ENCODE peak calls at places on chromosomes 6 and 20, in five cellular contexts. One of them, this sample, is unnamed.

GRCh38 chr6:6230286-6230685 is 90.2 kb downstream of the F13A1 start:
- DNase-seq in Peyer's patch: peak
- DNase-seq in nephron progenitor cell: no peak
- DNase-seq in HepG2: peak
- DNase-seq in heart right ventricle: no peak
- DNase-seq in this sample: no peak

GRCh38 chr20:22984611-22985010 is 50.5 kb upstream of the SSTR4 start:
- DNase-seq in Peyer's patch: no peak
- DNase-seq in nephron progenitor cell: no peak
- DNase-seq in HepG2: no peak
- DNase-seq in heart right ventricle: no peak
- DNase-seq in this sample: no peak

GRCh38 chr20:44203161-44203560 is 7.4 kb downstream of the OSER1 start:
- DNase-seq in Peyer's patch: no peak
- DNase-seq in nephron progenitor cell: no peak
- DNase-seq in HepG2: no peak
- DNase-seq in heart right ventricle: peak
- DNase-seq in this sample: no peak

GRCh38 chr6:129828229-129828628 is 32.9 kb downstream of the TMEM244 start:
- DNase-seq in Peyer's patch: no peak
- DNase-seq in nephron progenitor cell: no peak
- DNase-seq in HepG2: no peak
- DNase-seq in heart right ventricle: no peak
- DNase-seq in this sample: no peak

GRCh38 chr20:38723069-38723981 is 961 bp upstream of the SLC32A1 start:
- DNase-seq in Peyer's patch: no peak
- DNase-seq in nephron progenitor cell: peak
- DNase-seq in HepG2: no peak
- DNase-seq in heart right ventricle: no peak
- DNase-seq in this sample: peak

GRCh38 chr6:17431581-17431980 is 38.2 kb downstream of the CAP2 start:
- DNase-seq in Peyer's patch: no peak
- DNase-seq in nephron progenitor cell: no peak
- DNase-seq in HepG2: peak
- DNase-seq in heart right ventricle: no peak
- DNase-seq in this sample: no peak

GRCh38 chr6:44356432-44356950 is 14.0 kb downstream of the SPATS1 start:
- DNase-seq in Peyer's patch: no peak
- DNase-seq in nephron progenitor cell: no peak
- DNase-seq in HepG2: no peak
- DNase-seq in heart right ventricle: no peak
- DNase-seq in this sample: no peak

GRCh38 chr6:33772902-33773472 is 15.9 kb downstream of the LEMD2 start:
- DNase-seq in Peyer's patch: no peak
- DNase-seq in nephron progenitor cell: no peak
- DNase-seq in HepG2: no peak
- DNase-seq in heart right ventricle: no peak
- DNase-seq in this sample: no peak

GRCh38 chr6:134267917-134268361 is 50.0 kb downstream of the SGK1 start:
- DNase-seq in Peyer's patch: no peak
- DNase-seq in nephron progenitor cell: peak
- DNase-seq in HepG2: peak
- DNase-seq in heart right ventricle: peak
- DNase-seq in this sample: no peak

GRCh38 chr6:125189494-125189893 is 35.9 kb downstream of the TPD52L1 start:
- DNase-seq in Peyer's patch: no peak
- DNase-seq in nephron progenitor cell: no peak
- DNase-seq in HepG2: no peak
- DNase-seq in heart right ventricle: no peak
- DNase-seq in this sample: no peak

GRCh38 chr6:138869343-138869742 is 73.5 kb downstream of the ECT2L start:
- DNase-seq in Peyer's patch: no peak
- DNase-seq in nephron progenitor cell: no peak
- DNase-seq in HepG2: no peak
- DNase-seq in heart right ventricle: peak
- DNase-seq in this sample: no peak

GRCh38 chr6:14072084-14072483 is 45.5 kb upstream of the CD83 start:
- DNase-seq in Peyer's patch: no peak
- DNase-seq in nephron progenitor cell: no peak
- DNase-seq in HepG2: no peak
- DNase-seq in heart right ventricle: no peak
- DNase-seq in this sample: no peak

GRCh38 chr6:44858998-44859397 is 469.1 kb upstream of the RUNX2 start:
- DNase-seq in Peyer's patch: no peak
- DNase-seq in nephron progenitor cell: no peak
- DNase-seq in HepG2: no peak
- DNase-seq in heart right ventricle: no peak
- DNase-seq in this sample: no peak

GRCh38 chr20:25017257-25017803 is 24.8 kb upstream of the APMAP start:
- DNase-seq in Peyer's patch: peak
- DNase-seq in nephron progenitor cell: no peak
- DNase-seq in HepG2: peak
- DNase-seq in heart right ventricle: no peak
- DNase-seq in this sample: no peak

GRCh38 chr6:14017626-14018475 is 93.1 kb downstream of the RNF182 start:
- DNase-seq in Peyer's patch: no peak
- DNase-seq in nephron progenitor cell: peak
- DNase-seq in HepG2: no peak
- DNase-seq in heart right ventricle: no peak
- DNase-seq in this sample: no peak

GRCh38 chr6:124132256-124132655 is 328.6 kb downstream of the NKAIN2 start:
- DNase-seq in Peyer's patch: no peak
- DNase-seq in nephron progenitor cell: no peak
- DNase-seq in HepG2: no peak
- DNase-seq in heart right ventricle: no peak
- DNase-seq in this sample: no peak

GRCh38 chr6:7234547-7234946 is 78.5 kb downstream of the SSR1 start:
- DNase-seq in Peyer's patch: no peak
- DNase-seq in nephron progenitor cell: no peak
- DNase-seq in HepG2: no peak
- DNase-seq in heart right ventricle: no peak
- DNase-seq in this sample: no peak

GRCh38 chr6:169211881-169212280 is 41.8 kb downstream of the THBS2 start:
- DNase-seq in Peyer's patch: no peak
- DNase-seq in nephron progenitor cell: no peak
- DNase-seq in HepG2: no peak
- DNase-seq in heart right ventricle: no peak
- DNase-seq in this sample: no peak

GRCh38 chr6:28281288-28282064 is at the start of gene PGBD1:
- DNase-seq in Peyer's patch: peak
- DNase-seq in nephron progenitor cell: peak
- DNase-seq in HepG2: peak
- DNase-seq in heart right ventricle: peak
- DNase-seq in this sample: peak

GRCh38 chr6:12527339-12527738 is 189.2 kb upstream of the PHACTR1 start:
- DNase-seq in Peyer's patch: no peak
- DNase-seq in nephron progenitor cell: no peak
- DNase-seq in HepG2: no peak
- DNase-seq in heart right ventricle: no peak
- DNase-seq in this sample: no peak

GRCh38 chr6:79833264-79833663 is 114.1 kb downstream of the ELOVL4 start:
- DNase-seq in Peyer's patch: no peak
- DNase-seq in nephron progenitor cell: no peak
- DNase-seq in HepG2: no peak
- DNase-seq in heart right ventricle: no peak
- DNase-seq in this sample: no peak

GRCh38 chr6:111260570-111261298 is 173.4 kb downstream of the SLC16A10 start:
- DNase-seq in Peyer's patch: no peak
- DNase-seq in nephron progenitor cell: no peak
- DNase-seq in HepG2: no peak
- DNase-seq in heart right ventricle: no peak
- DNase-seq in this sample: no peak

GRCh38 chr6:40584741-40585140 is 2.4 kb downstream of the LRFN2 start:
- DNase-seq in Peyer's patch: no peak
- DNase-seq in nephron progenitor cell: no peak
- DNase-seq in HepG2: no peak
- DNase-seq in heart right ventricle: no peak
- DNase-seq in this sample: no peak

GRCh38 chr6:157099912-157100593 is 223.3 kb downstream of the TMEM242 start:
- DNase-seq in Peyer's patch: no peak
- DNase-seq in nephron progenitor cell: no peak
- DNase-seq in HepG2: no peak
- DNase-seq in heart right ventricle: peak
- DNase-seq in this sample: peak

GRCh38 chr20:19750207-19750606 is 7.9 kb upstream of the RIN2 start:
- DNase-seq in Peyer's patch: no peak
- DNase-seq in nephron progenitor cell: no peak
- DNase-seq in HepG2: no peak
- DNase-seq in heart right ventricle: no peak
- DNase-seq in this sample: no peak

GRCh38 chr20:30912006-30912660 is 345.3 kb upstream of the DEFB115 start:
- DNase-seq in Peyer's patch: no peak
- DNase-seq in nephron progenitor cell: no peak
- DNase-seq in HepG2: no peak
- DNase-seq in heart right ventricle: no peak
- DNase-seq in this sample: no peak

GRCh38 chr6:162119349-162119748 is 608.2 kb downstream of the PRKN start:
- DNase-seq in Peyer's patch: no peak
- DNase-seq in nephron progenitor cell: no peak
- DNase-seq in HepG2: no peak
- DNase-seq in heart right ventricle: peak
- DNase-seq in this sample: no peak

GRCh38 chr6:33018904-33019303 is 9.5 kb upstream of the HLA-DOA start:
- DNase-seq in Peyer's patch: no peak
- DNase-seq in nephron progenitor cell: no peak
- DNase-seq in HepG2: no peak
- DNase-seq in heart right ventricle: peak
- DNase-seq in this sample: peak

GRCh38 chr20:20691477-20691863 is 21.0 kb downstream of the RALGAPA2 start:
- DNase-seq in Peyer's patch: no peak
- DNase-seq in nephron progenitor cell: no peak
- DNase-seq in HepG2: no peak
- DNase-seq in heart right ventricle: no peak
- DNase-seq in this sample: no peak

GRCh38 chr20:17605131-17605660 is 35.3 kb downstream of the DSTN start:
- DNase-seq in Peyer's patch: no peak
- DNase-seq in nephron progenitor cell: no peak
- DNase-seq in HepG2: peak
- DNase-seq in heart right ventricle: no peak
- DNase-seq in this sample: no peak

GRCh38 chr20:48738399-48739304 is 89.1 kb downstream of the PREX1 start:
- DNase-seq in Peyer's patch: no peak
- DNase-seq in nephron progenitor cell: no peak
- DNase-seq in HepG2: peak
- DNase-seq in heart right ventricle: no peak
- DNase-seq in this sample: peak

GRCh38 chr6:139290787-139291294 is 957 bp downstream of the TXLNB start:
- DNase-seq in Peyer's patch: no peak
- DNase-seq in nephron progenitor cell: no peak
- DNase-seq in HepG2: no peak
- DNase-seq in heart right ventricle: peak
- DNase-seq in this sample: peak

GRCh38 chr20:49986049-49986448 is 3.3 kb downstream of the SNAI1 start:
- DNase-seq in Peyer's patch: no peak
- DNase-seq in nephron progenitor cell: no peak
- DNase-seq in HepG2: no peak
- DNase-seq in heart right ventricle: no peak
- DNase-seq in this sample: no peak

GRCh38 chr20:59818911-59819310 is 114.5 kb downstream of the SYCP2 start:
- DNase-seq in Peyer's patch: no peak
- DNase-seq in nephron progenitor cell: no peak
- DNase-seq in HepG2: no peak
- DNase-seq in heart right ventricle: no peak
- DNase-seq in this sample: no peak

GRCh38 chr20:44579313-44580090 is 2.9 kb upstream of the PKIG start:
- DNase-seq in Peyer's patch: no peak
- DNase-seq in nephron progenitor cell: no peak
- DNase-seq in HepG2: no peak
- DNase-seq in heart right ventricle: no peak
- DNase-seq in this sample: no peak

GRCh38 chr6:5142131-5142530 is 57.0 kb downstream of the PPP1R3G start:
- DNase-seq in Peyer's patch: no peak
- DNase-seq in nephron progenitor cell: no peak
- DNase-seq in HepG2: no peak
- DNase-seq in heart right ventricle: no peak
- DNase-seq in this sample: no peak

GRCh38 chr6:35728663-35729348 is 8.0 kb upstream of the ARMC12 start:
- DNase-seq in Peyer's patch: peak
- DNase-seq in nephron progenitor cell: no peak
- DNase-seq in HepG2: no peak
- DNase-seq in heart right ventricle: peak
- DNase-seq in this sample: no peak

GRCh38 chr6:131054392-131055250 is 8.4 kb downstream of the EPB41L2 start:
- DNase-seq in Peyer's patch: no peak
- DNase-seq in nephron progenitor cell: no peak
- DNase-seq in HepG2: no peak
- DNase-seq in heart right ventricle: no peak
- DNase-seq in this sample: no peak

DNA sequence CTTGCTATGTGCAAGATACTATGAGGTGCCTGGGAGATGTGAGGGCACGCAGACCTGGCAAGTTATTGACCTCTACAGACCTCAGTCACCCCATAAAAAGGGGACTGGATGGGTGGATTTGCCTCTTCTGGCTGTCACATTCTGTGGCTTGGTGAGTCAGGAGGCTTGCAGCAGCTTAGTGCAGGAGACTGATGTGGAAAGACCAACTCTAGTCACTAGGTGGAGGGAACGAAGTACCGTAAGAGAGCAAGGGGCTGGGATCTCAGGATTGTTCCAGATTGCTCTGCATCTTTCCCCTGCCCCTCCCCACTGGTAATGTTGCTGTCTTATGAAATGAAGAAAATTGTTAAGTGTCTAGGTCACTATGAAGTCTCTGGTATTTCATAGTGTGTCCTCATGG is 3.3 kb downstream of the MAPRE1 start:
- DNase-seq in Peyer's patch: no peak
- DNase-seq in nephron progenitor cell: no peak
- DNase-seq in HepG2: peak
- DNase-seq in heart right ventricle: no peak
- DNase-seq in this sample: no peak
- TF ChIP-seq CTCF in Peyer's patch: no peak
- TF ChIP-seq CTCF in nephron progenitor cell: no peak
- TF ChIP-seq CTCF in HepG2: peak
- TF ChIP-seq CTCF in heart right ventricle: no peak
- TF ChIP-seq CTCF in this sample: no peak

GRCh38 chr6:149963462-149964242 is at the start of gene ULBP1:
- DNase-seq in Peyer's patch: peak
- DNase-seq in nephron progenitor cell: peak
- DNase-seq in HepG2: no peak
- DNase-seq in heart right ventricle: peak
- DNase-seq in this sample: peak
- TF ChIP-seq CTCF in Peyer's patch: no peak
- TF ChIP-seq CTCF in nephron progenitor cell: no peak
- TF ChIP-seq CTCF in HepG2: peak
- TF ChIP-seq CTCF in heart right ventricle: no peak
- TF ChIP-seq CTCF in this sample: no peak

GRCh38 chr6:108115598-108116058 is 41.1 kb upstream of the OSTM1 start:
- DNase-seq in Peyer's patch: peak
- DNase-seq in nephron progenitor cell: peak
- DNase-seq in HepG2: peak
- DNase-seq in heart right ventricle: no peak
- DNase-seq in this sample: peak
- TF ChIP-seq CTCF in Peyer's patch: peak
- TF ChIP-seq CTCF in nephron progenitor cell: peak
- TF ChIP-seq CTCF in HepG2: peak
- TF ChIP-seq CTCF in heart right ventricle: peak
- TF ChIP-seq CTCF in this sample: no peak

GRCh38 chr20:6819599-6819998 is 52.1 kb downstream of the BMP2 start:
- DNase-seq in Peyer's patch: no peak
- DNase-seq in nephron progenitor cell: no peak
- DNase-seq in HepG2: peak
- DNase-seq in heart right ventricle: no peak
- DNase-seq in this sample: no peak
- TF ChIP-seq CTCF in Peyer's patch: peak
- TF ChIP-seq CTCF in nephron progenitor cell: no peak
- TF ChIP-seq CTCF in HepG2: peak
- TF ChIP-seq CTCF in heart right ventricle: peak
- TF ChIP-seq CTCF in this sample: no peak

GRCh38 chr6:83215131-83216047 is 22.2 kb downstream of the RWDD2A start:
- DNase-seq in Peyer's patch: peak
- DNase-seq in nephron progenitor cell: peak
- DNase-seq in HepG2: peak
- DNase-seq in heart right ventricle: peak
- DNase-seq in this sample: peak
- TF ChIP-seq CTCF in Peyer's patch: peak
- TF ChIP-seq CTCF in nephron progenitor cell: peak
- TF ChIP-seq CTCF in HepG2: peak
- TF ChIP-seq CTCF in heart right ventricle: peak
- TF ChIP-seq CTCF in this sample: peak

This sample was measured in GM20000.